ENCODE peak calls at places on chromosomes 13 and 19, in six cellular contexts. X is cardiac fibroblast, I is left lobe of liver, O is EL, H is H9, E is Ammon's horn. R is an unnamed sample.

GRCh38 chr19:54266133-54266532 is 9.1 kb upstream of the LILRB5 start:
- DNase-seq in X (peak; percentile 78), I (peak; percentile 64), O (peak; percentile 67), H (peak; percentile 92), E (peak; percentile 77), R (peak; percentile 92)

GRCh38 chr13:54175470-54175869 is 1146.9 kb downstream of the OLFM4 start:
- DNase-seq in X (no peak), I (no peak), O (no peak), H (no peak), E (no peak), R (peak; percentile 51)

GRCh38 chr19:44356383-44357111 is at the start of gene ZNF112:
- DNase-seq in X (peak; percentile 95), I (peak; percentile 94), O (peak; percentile 94), H (peak; percentile 96), E (peak; percentile 98), R (peak; percentile 97)

GRCh38 chr13:114161644-114162532 is 17.2 kb upstream of the CFAP97D2 start:
- DNase-seq in X (peak; percentile 82), I (no peak), O (peak; percentile 40), H (no peak), E (peak; percentile 63), R (no peak)

GRCh38 chr19:42596391-42597071 is 1.8 kb upstream of the CEACAM8 start:
- DNase-seq in X (peak; percentile 20), I (no peak), O (peak; percentile 25), H (peak; percentile 59), E (peak; percentile 33), R (peak; percentile 25)

GRCh38 chr19:17264641-17264979 is at the start of gene USHBP1:
- DNase-seq in X (no peak), I (no peak), O (no peak), H (peak; percentile 88), E (no peak), R (peak; percentile 74)

GRCh38 chr19:15136234-15136954 is 29.2 kb downstream of the SYDE1 start:
- DNase-seq in X (no peak), I (no peak), O (no peak), H (no peak), E (no peak), R (no peak)

GRCh38 chr13:76792680-76793334 is 93.4 kb downstream of the KCTD12 start:
- DNase-seq in X (peak; percentile 85), I (no peak), O (peak; percentile 55), H (no peak), E (peak; percentile 61), R (no peak)

GRCh38 chr13:38900188-38900587 is 90.4 kb downstream of the STOML3 start:
- DNase-seq in X (no peak), I (no peak), O (no peak), H (no peak), E (no peak), R (peak; percentile 65)

GRCh38 chr19:16073988-16074387 is 2.3 kb upstream of the TPM4 start:
- DNase-seq in X (no peak), I (no peak), O (no peak), H (no peak), E (peak; percentile 41), R (no peak)

GRCh38 chr13:92804346-92804745 is 422.3 kb upstream of the GPC6 start:
- DNase-seq in X (peak; percentile 11), I (no peak), O (peak; percentile 71), H (no peak), E (no peak), R (no peak)

GRCh38 chr13:92989301-92989700 is 237.3 kb upstream of the GPC6 start:
- DNase-seq in X (no peak), I (no peak), O (peak; percentile 28), H (no peak), E (no peak), R (peak; percentile 30)

GRCh38 chr19:45677351-45678230 is 9.6 kb downstream of the GIPR start:
- DNase-seq in X (peak; percentile 92), I (peak; percentile 54), O (peak; percentile 95), H (peak; percentile 100), E (peak; percentile 82), R (peak; percentile 99)

GRCh38 chr19:10091892-10092641 is 6.0 kb downstream of the SHFL start:
- DNase-seq in X (no peak), I (peak; percentile 59), O (no peak), H (no peak), E (no peak), R (no peak)

GRCh38 chr19:43700368-43701015 is 15.4 kb upstream of the IRGC start:
- DNase-seq in X (peak; percentile 79), I (peak; percentile 49), O (peak; percentile 85), H (no peak), E (peak; percentile 75), R (peak; percentile 44)

GRCh38 chr19:3398114-3398899 is 31.9 kb downstream of the NFIC start:
- DNase-seq in X (peak; percentile 49), I (peak; percentile 87), O (no peak), H (peak; percentile 51), E (peak; percentile 93), R (peak; percentile 39)

GRCh38 chr13:98396071-98396710 is 180.7 kb downstream of the STK24 start:
- DNase-seq in X (no peak), I (no peak), O (no peak), H (no peak), E (no peak), R (no peak)

GRCh38 chr19:9075064-9075964 is 11.5 kb upstream of the OR1M1 start:
- DNase-seq in X (peak; percentile 96), I (no peak), O (peak; percentile 96), H (peak; percentile 82), E (peak; percentile 73), R (peak; percentile 95)

GRCh38 chr13:45521292-45521691 is 56.6 kb downstream of the COG3 start:
- DNase-seq in X (no peak), I (no peak), O (peak; percentile 71), H (no peak), E (peak; percentile 35), R (no peak)

GRCh38 chr19:14116918-14117578 is 514 bp downstream of the PRKACA start:
- DNase-seq in X (no peak), I (peak; percentile 69), O (no peak), H (no peak), E (no peak), R (no peak)

GRCh38 chr13:113753171-113753570 is 5.9 kb upstream of the TMEM255B start:
- DNase-seq in X (no peak), I (no peak), O (no peak), H (no peak), E (no peak), R (no peak)

GRCh38 chr13:102236341-102236740 is 165.5 kb downstream of the FGF14 start:
- DNase-seq in X (no peak), I (peak; percentile 67), O (no peak), H (no peak), E (no peak), R (no peak)

GRCh38 chr19:37763488-37763887 is 15.9 kb downstream of the ZNF573 start:
- DNase-seq in X (peak; percentile 3), I (no peak), O (peak; percentile 28), H (no peak), E (no peak), R (no peak)

GRCh38 chr19:45676851-45677263 is 8.8 kb downstream of the GIPR start:
- DNase-seq in X (no peak), I (no peak), O (no peak), H (no peak), E (no peak), R (peak; percentile 21)

GRCh38 chr19:48635263-48635965 is 1.8 kb downstream of the DBP start:
- DNase-seq in X (peak; percentile 56), I (peak; percentile 84), O (peak; percentile 51), H (peak; percentile 74), E (peak; percentile 65), R (no peak)

GRCh38 chr13:77544365-77544764 is 8.9 kb downstream of the SCEL start:
- DNase-seq in X (peak; percentile 83), I (peak; percentile 56), O (peak; percentile 21), H (no peak), E (peak; percentile 54), R (no peak)

GRCh38 chr13:112441779-112442310 is 65.7 kb downstream of the SPACA7 start:
- DNase-seq in X (no peak), I (no peak), O (no peak), H (peak; percentile 21), E (no peak), R (no peak)

GRCh38 chr13:40960721-40961120 is 58.4 kb downstream of the ELF1 start:
- DNase-seq in X (no peak), I (no peak), O (no peak), H (no peak), E (no peak), R (no peak)

GRCh38 chr13:31878495-31878894 is 139.2 kb downstream of the RXFP2 start:
- DNase-seq in X (no peak), I (no peak), O (no peak), H (no peak), E (no peak), R (peak; percentile 52)

GRCh38 chr13:31209172-31209818 is 9.5 kb downstream of the B3GLCT start:
- DNase-seq in X (peak; percentile 78), I (no peak), O (peak; percentile 13), H (peak; percentile 39), E (peak; percentile 60), R (peak; percentile 77)

GRCh38 chr13:104534847-104535246 is 1468.6 kb upstream of the SLC10A2 start:
- DNase-seq in X (no peak), I (no peak), O (no peak), H (peak; percentile 61), E (no peak), R (peak; percentile 41)

GRCh38 chr19:48487944-48488343 is 18.8 kb downstream of the CYTH2 start:
- DNase-seq in X (peak; percentile 70), I (no peak), O (peak; percentile 92), H (no peak), E (peak; percentile 39), R (no peak)

GRCh38 chr13:44103721-44104490 is 224.2 kb downstream of the LACC1 start:
- DNase-seq in X (no peak), I (peak; percentile 50), O (no peak), H (no peak), E (peak; percentile 82), R (no peak)

GRCh38 chr19:1882089-1882785 is 3.1 kb downstream of the ABHD17A start:
- DNase-seq in X (no peak), I (no peak), O (no peak), H (peak; percentile 25), E (peak; percentile 65), R (no peak)